ENCODE peak calls at places on chromosomes 11 and 22, in ten cellular contexts. C is NCI-H345, Z is mucosa of descending colon, W is neural crest cell, L is RKO, K is NCI-H2081, E is mesendoderm, R is myocyte, Y is nephron progenitor cell, H is NCI-H1694. P is an unnamed sample.

GRCh38 chr11:113372317-113372716 is 15.3 kb upstream of the ANKK1 start:
- DNase-seq in C (no peak), Z (no peak), W (no peak), L (no peak), K (no peak), E (no peak), R (no peak), Y (no peak), H (no peak), P (no peak)

GRCh38 chr11:66800720-66801428 is 42.4 kb upstream of the RCE1 start:
- DNase-seq in C (no peak), Z (no peak), W (no peak), L (no peak), K (no peak), E (no peak), R (no peak), Y (no peak), H (no peak), P (no peak)

GRCh38 chr22:19688301-19689290 is 25.7 kb upstream of the SEPTIN5 start:
- DNase-seq in C (no peak), Z (no peak), W (no peak), L (no peak), K (no peak), E (no peak), R (no peak), Y (no peak), H (no peak), P (no peak)

GRCh38 chr22:35656284-35656752 is 8.1 kb downstream of the APOL6 start:
- DNase-seq in C (no peak), Z (no peak), W (no peak), L (no peak), K (no peak), E (peak), R (no peak), Y (no peak), H (no peak), P (no peak)

GRCh38 chr11:48103621-48104561 is 112.7 kb upstream of the OR4B1 start:
- DNase-seq in C (peak), Z (peak), W (no peak), L (no peak), K (peak), E (no peak), R (peak), Y (no peak), H (no peak), P (no peak)

GRCh38 chr22:17891427-17892167 is 117.3 kb upstream of the BID start:
- DNase-seq in C (peak), Z (peak), W (no peak), L (no peak), K (no peak), E (peak), R (peak), Y (peak), H (peak), P (peak)

GRCh38 chr11:17371614-17372013 is 16.8 kb downstream of the KCNJ11 start:
- DNase-seq in C (no peak), Z (no peak), W (no peak), L (no peak), K (no peak), E (peak), R (peak), Y (no peak), H (no peak), P (peak)

GRCh38 chr11:33234397-33235168 is 22.6 kb upstream of the HIPK3 start:
- DNase-seq in C (no peak), Z (no peak), W (no peak), L (no peak), K (no peak), E (no peak), R (peak), Y (no peak), H (no peak), P (no peak)

P was measured in neural progenitor cell.